ENCODE peak calls at places on chromosomes 4 and X, in nine cellular contexts. I is heart right ventricle, L is epithelial cell of esophagus, N is fibroblast of pulmonary artery, J is fibroblast of mammary gland, G is nephron progenitor cell, H is H9, Q is HL-60, U is dorsolateral prefrontal cortex. M is an unnamed sample.

GRCh38 chr4:177308125-177308524 is 1.5 kb upstream of the NEIL3 start:
- DNase-seq in Q (peak), L (peak), G (no peak), J (peak), U (no peak), N (peak), H (no peak), I (no peak), M (peak)

GRCh38 chr4:1727117-1728031 is 6.1 kb downstream of the TACC3 start:
- DNase-seq in G (no peak), L (peak), N (peak), J (peak), Q (peak), H (no peak), U (no peak), I (peak), M (peak)

GRCh38 chrX:54292755-54293154 is 65.1 kb downstream of the WNK3 start:
- DNase-seq in N (no peak), U (no peak), L (no peak), H (no peak), Q (no peak), G (no peak), I (no peak), J (no peak), M (no peak)

GRCh38 chr4:57093816-57094481 is 16.2 kb downstream of the IGFBP7 start:
- DNase-seq in H (no peak), I (peak), N (no peak), Q (no peak), L (no peak), G (no peak), U (no peak), J (no peak), M (no peak)

GRCh38 chr4:166386491-166387367 is 513.7 kb downstream of the TLL1 start:
- DNase-seq in I (no peak), L (peak), H (no peak), N (peak), J (peak), Q (no peak), G (no peak), U (no peak), M (peak)

GRCh38 chrX:67781132-67781531 is 237.3 kb downstream of the AR start:
- DNase-seq in U (no peak), J (peak), H (no peak), N (no peak), I (no peak), L (no peak), Q (no peak), G (no peak), M (peak)

GRCh38 chr4:77579406-77580076 is 26.1 kb upstream of the CXCL13 start:
- DNase-seq in Q (no peak), J (peak), N (peak), L (peak), G (no peak), U (no peak), I (no peak), H (no peak), M (peak)

GRCh38 chrX:104428231-104428630 is 137.8 kb upstream of the IL1RAPL2 start:
- DNase-seq in Q (no peak), N (no peak), I (no peak), H (no peak), J (no peak), U (no peak), L (peak), G (no peak), M (peak)

GRCh38 chr4:79576480-79576803 is 168.4 kb upstream of the GK2 start:
- DNase-seq in Q (peak), G (peak), N (peak), L (peak), U (no peak), H (no peak), I (no peak), J (peak), M (no peak)

GRCh38 chr4:125268065-125268755 is 46.5 kb upstream of the FAT4 start:
- DNase-seq in U (no peak), H (no peak), I (no peak), N (no peak), Q (no peak), L (no peak), G (no peak), J (no peak), M (no peak)

GRCh38 chr4:172975651-172976229 is 192.9 kb upstream of the GALNT7 start:
- DNase-seq in N (no peak), I (no peak), G (no peak), J (no peak), Q (no peak), L (no peak), H (peak), U (no peak), M (no peak)

GRCh38 chrX:115894087-115894486 is 276.5 kb upstream of the AGTR2 start:
- DNase-seq in J (peak), I (no peak), N (peak), H (peak), Q (no peak), L (peak), U (peak), G (no peak), M (no peak)
- TF ChIP-seq CTCF in J (peak), I (no peak), N (no peak), H (peak), Q (no peak), L (peak), U (peak), G (no peak), M (no peak)

GRCh38 chrX:83469551-83469950 is 38.5 kb upstream of the POU3F4 start:
- DNase-seq in U (no peak), J (peak), G (peak), N (peak), H (peak), L (peak), Q (peak), I (no peak), M (no peak)
- TF ChIP-seq CTCF in U (peak), J (peak), G (peak), N (no peak), H (peak), L (peak), Q (peak), I (peak), M (peak)

GRCh38 chr4:154349829-154350228 is 141.8 kb downstream of the DCHS2 start:
- DNase-seq in U (no peak), N (peak), Q (no peak), L (peak), J (no peak), I (no peak), H (no peak), G (no peak), M (no peak)

GRCh38 chr4:154345359-154345758 is 146.2 kb downstream of the DCHS2 start:
- DNase-seq in U (no peak), N (no peak), G (no peak), Q (no peak), J (no peak), L (no peak), I (no peak), H (no peak), M (no peak)

GRCh38 chr4:154344686-154345085 is 146.9 kb downstream of the DCHS2 start:
- DNase-seq in J (no peak), G (no peak), I (no peak), U (no peak), H (peak), Q (no peak), L (no peak), N (no peak), M (no peak)

DNA sequence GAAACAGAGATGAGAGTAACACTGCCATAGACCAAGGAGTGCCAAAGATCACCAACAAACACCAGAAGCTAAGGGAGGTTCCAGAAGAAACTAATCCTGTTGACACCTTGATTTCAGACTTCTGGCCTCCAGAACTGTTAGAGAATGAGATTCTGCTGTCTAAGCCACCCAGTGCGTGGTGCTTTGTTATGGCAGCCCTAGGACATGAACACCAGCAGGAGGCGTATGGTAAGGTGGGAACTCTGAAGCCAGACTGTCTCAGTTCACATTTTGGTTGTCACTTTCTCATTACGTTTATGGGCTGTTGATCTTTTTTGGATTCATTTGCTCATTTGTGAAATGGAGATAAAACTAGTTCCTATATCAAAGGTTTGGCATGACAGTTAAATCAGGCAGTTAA is 142.9 kb downstream of the DCHS2 start:
- DNase-seq in L (no peak), J (no peak), N (no peak), U (no peak), G (no peak), H (peak), I (no peak), Q (no peak), M (no peak)
- TF ChIP-seq CTCF in L (peak), J (no peak), N (no peak), U (no peak), G (no peak), H (peak), I (no peak), Q (no peak), M (no peak)

GRCh38 chr4:99679976-99680375 is 22.3 kb upstream of the C4orf54 start:
- DNase-seq in H (no peak), G (no peak), I (no peak), L (no peak), N (no peak), U (no peak), Q (no peak), J (no peak), M (no peak)

GRCh38 chr4:99685234-99685633 is 27.6 kb upstream of the C4orf54 start:
- DNase-seq in H (no peak), J (no peak), Q (no peak), I (no peak), G (no peak), U (no peak), L (no peak), N (no peak), M (no peak)

GRCh38 chr4:99679204-99679603 is 21.6 kb upstream of the C4orf54 start:
- DNase-seq in G (no peak), U (no peak), N (peak), I (peak), Q (no peak), L (no peak), J (no peak), H (no peak), M (no peak)

GRCh38 chr4:99687120-99687519 is 29.5 kb upstream of the C4orf54 start:
- DNase-seq in G (no peak), U (no peak), N (no peak), Q (no peak), J (no peak), H (no peak), L (no peak), I (no peak), M (no peak)

DNA sequence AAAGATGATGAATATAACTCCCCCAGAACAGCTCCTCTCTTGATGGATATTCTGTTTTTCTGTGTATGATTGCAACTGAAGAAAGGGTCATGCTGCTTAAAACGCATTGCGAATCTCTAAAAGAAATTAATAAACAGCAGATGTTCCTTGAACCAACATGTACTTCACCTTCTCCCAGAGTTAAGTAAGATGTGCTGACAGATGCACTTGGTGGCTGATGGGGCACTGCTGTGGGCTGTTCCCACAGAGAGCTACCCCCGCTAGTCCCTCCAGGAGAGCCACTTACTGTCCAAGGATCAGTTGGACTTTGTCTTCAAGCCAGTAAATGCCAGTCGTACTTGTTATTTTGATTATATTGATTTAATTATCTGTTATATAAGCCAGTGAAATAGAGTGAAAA is 26.3 kb upstream of the C4orf54 start:
- DNase-seq in G (no peak), U (no peak), H (no peak), I (no peak), J (no peak), Q (no peak), L (no peak), N (no peak), M (no peak)
- TF ChIP-seq CTCF in G (no peak), U (no peak), H (no peak), I (no peak), J (no peak), Q (no peak), L (no peak), N (no peak), M (no peak)

DNA sequence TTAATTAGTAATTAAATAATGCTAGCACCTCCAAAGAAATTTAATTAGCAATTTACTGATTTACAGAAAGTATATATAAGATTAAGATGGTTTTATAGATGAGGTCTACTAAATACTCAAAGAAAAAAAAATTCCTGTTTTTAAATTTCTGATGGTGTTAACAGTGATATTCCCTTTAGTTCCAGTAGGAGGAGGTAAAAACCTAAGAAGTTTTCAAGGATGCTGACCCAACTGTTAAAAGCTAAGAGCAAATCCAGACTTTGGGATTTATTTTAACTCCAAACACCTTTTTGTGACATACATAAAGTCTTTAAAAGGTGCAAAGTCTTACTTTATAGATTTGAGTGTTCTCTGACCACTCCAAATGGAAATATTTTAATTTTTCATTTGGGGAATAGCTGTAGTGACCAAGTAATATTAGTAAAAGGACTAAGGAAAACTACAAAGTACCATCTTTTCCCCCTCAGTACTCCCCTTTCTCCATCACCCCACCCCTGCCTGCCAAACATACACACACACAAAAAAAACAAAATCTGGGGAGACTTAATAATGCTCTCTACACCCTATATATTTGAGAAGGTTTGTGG is 34.2 kb upstream of the CSN1S1 start:
- DNase-seq in L (peak), H (no peak), I (no peak), G (no peak), U (no peak), N (peak), Q (no peak), J (peak), M (no peak)
- TF ChIP-seq CTCF in L (peak), H (peak), I (no peak), G (peak), U (peak), N (peak), Q (no peak), J (peak), M (peak)

GRCh38 chrX:85941275-85941674 is 106.1 kb downstream of the CHM start:
- DNase-seq in I (no peak), L (peak), G (no peak), N (no peak), J (no peak), H (no peak), U (no peak), Q (no peak), M (no peak)
- TF ChIP-seq CTCF in I (no peak), L (no peak), G (no peak), N (no peak), J (no peak), H (no peak), U (no peak), Q (no peak), M (no peak)

DNA sequence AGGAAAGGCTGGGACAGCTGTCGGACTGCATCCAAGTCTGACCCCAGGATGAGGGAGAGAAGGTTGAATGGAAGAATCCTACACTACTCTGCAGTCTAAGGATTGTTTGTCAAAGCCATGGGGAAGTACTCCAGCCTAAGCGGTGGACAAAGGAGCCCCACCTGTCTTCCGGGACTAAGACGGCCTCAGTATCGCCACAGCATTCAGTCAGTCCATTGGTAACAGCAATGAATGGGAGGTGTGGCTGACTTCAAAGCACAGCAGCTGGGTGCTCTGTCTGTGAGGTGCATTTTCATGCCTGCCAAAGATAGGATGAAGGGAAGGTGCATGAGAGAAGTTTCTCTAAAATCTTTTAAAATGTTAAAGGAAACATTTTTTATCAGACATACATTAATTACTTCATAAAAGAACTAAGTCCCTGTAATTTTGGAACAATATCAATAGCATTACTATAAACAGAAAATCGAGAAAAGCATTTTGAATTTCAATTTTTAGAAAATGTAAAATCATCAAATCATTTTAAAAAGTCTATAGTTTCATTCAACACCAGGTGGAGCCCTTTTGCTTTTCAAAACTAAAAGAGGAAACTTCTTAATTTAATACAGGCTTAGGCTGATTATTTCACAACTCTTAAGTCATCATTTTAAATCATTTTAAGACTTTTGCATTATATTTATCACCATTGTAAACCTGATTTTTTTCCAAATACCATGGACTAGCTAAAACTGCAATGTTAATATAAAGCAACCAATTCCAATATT is 27.6 kb upstream of the INTU start:
- DNase-seq in G (no peak), I (no peak), H (peak), J (peak), U (no peak), Q (no peak), N (peak), L (peak), M (peak)
- TF ChIP-seq CTCF in G (peak), I (peak), H (peak), J (peak), U (peak), Q (no peak), N (peak), L (peak), M (peak)

DNA sequence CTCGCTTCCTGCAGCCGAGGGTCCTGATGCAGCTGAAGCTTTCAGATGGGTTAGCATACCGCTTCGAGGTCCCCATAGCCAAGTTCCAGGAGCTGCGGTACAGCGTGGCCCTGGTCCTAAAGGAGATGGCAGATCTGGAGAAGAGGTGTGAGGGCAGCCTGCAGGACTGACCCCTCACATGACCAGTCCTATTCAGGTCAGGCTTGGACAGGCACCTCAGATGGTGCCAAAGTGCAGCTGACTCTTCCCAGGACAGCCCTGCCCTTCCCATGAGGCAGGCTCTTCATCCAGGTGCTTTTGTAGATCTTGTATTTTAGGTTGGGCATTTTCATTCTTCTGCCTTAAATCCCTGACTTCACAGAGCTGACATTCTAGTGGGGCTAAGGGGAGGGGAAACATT is 15.1 kb downstream of the LNX1 start:
- DNase-seq in I (no peak), U (no peak), Q (no peak), G (no peak), N (no peak), H (no peak), L (no peak), J (no peak), M (no peak)
- TF ChIP-seq CTCF in I (no peak), U (no peak), Q (no peak), G (no peak), N (no peak), H (no peak), L (no peak), J (no peak), M (no peak)

DNA sequence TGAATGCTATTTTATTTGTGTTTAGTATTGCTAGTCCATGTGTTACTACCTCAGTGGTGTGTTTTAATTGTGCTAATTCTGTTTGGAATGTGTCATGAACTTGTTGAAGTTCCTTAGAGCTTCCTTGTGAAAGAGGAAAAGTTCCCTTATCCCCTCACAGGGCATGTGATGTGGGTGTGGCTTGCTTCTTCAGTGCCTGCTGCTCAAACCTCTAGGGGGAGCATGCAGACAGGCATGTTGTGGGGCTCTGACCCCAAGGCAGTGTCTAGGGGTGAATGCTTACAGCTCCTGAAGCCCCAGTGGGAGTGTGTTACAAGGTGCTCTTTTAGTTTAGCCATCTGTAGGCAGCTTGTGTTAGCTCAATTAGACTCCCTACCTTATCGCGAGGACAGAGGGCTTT is 86.5 kb downstream of the MAGED4 start:
- DNase-seq in I (no peak), Q (no peak), G (peak), U (no peak), J (peak), N (peak), L (peak), H (peak), M (no peak)
- TF ChIP-seq CTCF in I (no peak), Q (no peak), G (peak), U (no peak), J (peak), N (peak), L (peak), H (peak), M (peak)

GRCh38 chr4:165209796-165210195 is 2.4 kb downstream of the KLHL2 start:
- DNase-seq in L (no peak), N (no peak), H (no peak), G (no peak), I (no peak), J (no peak), Q (no peak), U (no peak), M (no peak)

GRCh38 chr4:165208322-165208652 is 926 bp downstream of the KLHL2 start:
- DNase-seq in I (no peak), N (no peak), U (no peak), L (no peak), J (no peak), G (no peak), Q (no peak), H (no peak), M (no peak)

GRCh38 chr4:165207016-165207430 is 338 bp upstream of the KLHL2 start:
- DNase-seq in H (peak), G (peak), J (peak), I (no peak), L (peak), Q (no peak), N (no peak), U (no peak), M (peak)

GRCh38 chr4:165208741-165209388 is 1.5 kb downstream of the KLHL2 start:
- DNase-seq in Q (no peak), U (no peak), N (no peak), J (peak), H (no peak), I (no peak), G (no peak), L (peak), M (no peak)

GRCh38 chr4:165207431-165208321 is at the start of gene KLHL2:
- DNase-seq in J (peak), L (peak), Q (peak), U (peak), H (peak), G (peak), N (peak), I (peak), M (peak)
- TF ChIP-seq CTCF in J (no peak), L (no peak), Q (no peak), U (no peak), H (no peak), G (no peak), N (no peak), I (no peak), M (no peak)